ENCODE peak calls at places on chromosomes 11 and 22, in five cellular contexts. Z is AG04449, S is T-helper 1 cell, I is DMS153, B is head of caudate nucleus. Q is an unnamed sample.
A peak's percentile ranks its signal among the peaks of the same experiment; 100 is the strongest.

GRCh38 chr11:2728663-2729332 is 29.0 kb upstream of the KCNQ1OT1 start:
- DNase-seq in Z (no peak), I (no peak), B (peak; percentile 87), S (no peak), Q (no peak)

GRCh38 chr11:15622231-15622890 is 507.6 kb downstream of the INSC start:
- DNase-seq in S (no peak), I (no peak), Z (no peak), B (no peak), Q (no peak)

GRCh38 chr11:34659096-34659733 is 38.3 kb downstream of the EHF start:
- DNase-seq in I (no peak), Z (no peak), S (no peak), B (no peak), Q (no peak)

GRCh38 chr11:65477271-65478029 is 21.4 kb upstream of the MALAT1 start:
- DNase-seq in S (peak; percentile 79), I (peak; percentile 93), Z (no peak), B (peak; percentile 94), Q (peak; percentile 92)

GRCh38 chr11:10050561-10050960 is 243.5 kb downstream of the SBF2 start:
- DNase-seq in S (no peak), Z (no peak), B (no peak), I (no peak), Q (no peak)

GRCh38 chr11:20617346-20617745 is 17.9 kb downstream of the SLC6A5 start:
- DNase-seq in I (no peak), Z (no peak), B (no peak), S (no peak), Q (no peak)

GRCh38 chr11:130315354-130315970 is 745 bp upstream of the ZBTB44 start:
- DNase-seq in S (peak; percentile 19), I (no peak), Z (no peak), B (peak; percentile 18), Q (peak; percentile 80)

GRCh38 chr11:71240865-71241691 is 11.3 kb downstream of the SHANK2 start:
- DNase-seq in S (no peak), I (peak; percentile 36), B (no peak), Z (peak; percentile 46), Q (no peak)

GRCh38 chr11:120209750-120210650 is 832 bp upstream of the OAF start:
- DNase-seq in B (no peak), Z (no peak), I (no peak), S (no peak), Q (no peak)

GRCh38 chr11:12674571-12674935 is 332 bp downstream of the TEAD1 start:
- DNase-seq in S (no peak), I (no peak), B (no peak), Z (no peak), Q (peak; percentile 45)

GRCh38 chr11:85779956-85780640 is 30.8 kb downstream of the SYTL2 start:
- DNase-seq in I (no peak), S (no peak), B (no peak), Z (peak; percentile 37), Q (no peak)

GRCh38 chr11:27795955-27796861 is 96.0 kb upstream of the BDNF start:
- DNase-seq in Z (no peak), I (peak; percentile 76), S (no peak), B (no peak), Q (no peak)

GRCh38 chr11:123188508-123189165 is 6.4 kb downstream of the CLMP start:
- DNase-seq in Z (no peak), I (no peak), S (no peak), B (no peak), Q (no peak)

GRCh38 chr11:75812542-75813040 is 2.4 kb upstream of the UVRAG start:
- DNase-seq in B (no peak), I (no peak), Z (no peak), S (no peak), Q (no peak)

GRCh38 chr11:103326070-103326794 is 217.0 kb downstream of the DYNC2H1 start:
- DNase-seq in B (no peak), I (peak; percentile 45), S (no peak), Z (peak; percentile 33), Q (peak; percentile 59)

GRCh38 chr22:30411780-30412179 is 13.8 kb upstream of the MTFP1 start:
- DNase-seq in I (no peak), Z (no peak), B (no peak), S (no peak), Q (no peak)

GRCh38 chr22:27046126-27046525 is 388.7 kb downstream of the MIAT start:
- DNase-seq in Z (no peak), S (no peak), I (no peak), B (no peak), Q (no peak)

GRCh38 chr11:103624708-103625623 is 411.5 kb upstream of the DDI1 start:
- DNase-seq in B (no peak), Z (peak; percentile 71), I (no peak), S (no peak), Q (no peak)

GRCh38 chr11:86160546-86161149 is 83.9 kb upstream of the EED start:
- DNase-seq in Z (no peak), I (no peak), B (no peak), S (no peak), Q (no peak)

GRCh38 chr22:39999144-39999757 is 4.5 kb downstream of the FAM83F start:
- DNase-seq in B (no peak), S (no peak), Z (no peak), I (peak; percentile 16), Q (no peak)

GRCh38 chr11:64935634-64936081 is at the start of gene GPHA2:
- DNase-seq in B (no peak), S (no peak), Z (no peak), I (no peak), Q (no peak)

GRCh38 chr11:70772950-70773349 is 374.6 kb downstream of the CTTN start:
- DNase-seq in B (no peak), Z (no peak), I (no peak), S (no peak), Q (no peak)

GRCh38 chr11:93905384-93905783 is 55.0 kb upstream of the VSTM5 start:
- DNase-seq in B (no peak), Z (peak; percentile 61), S (no peak), I (no peak), Q (no peak)

GRCh38 chr11:3073029-3073435 is 15.8 kb upstream of the CARS1 start:
- DNase-seq in I (no peak), S (no peak), Z (no peak), B (no peak), Q (no peak)

GRCh38 chr11:122977455-122978302 is 4.0 kb downstream of the BSX start:
- DNase-seq in S (no peak), Z (no peak), I (no peak), B (no peak), Q (no peak)

GRCh38 chr11:86608251-86608799 is 64.1 kb downstream of the ME3 start:
- DNase-seq in S (no peak), B (peak; percentile 39), I (no peak), Z (no peak), Q (peak; percentile 23)